ENCODE peak calls at places on chromosomes 16 and 17, in four cellular contexts. One of them, this sample, is unnamed.

GRCh38 chr16:50516890-50517289 is 31.3 kb upstream of the NKD1 start:
- DNase-seq in non-pigmented ciliary epithelial cell: no peak
- DNase-seq in cardiac fibroblast: no peak
- DNase-seq in stomach: no peak
- DNase-seq in this sample: no peak

GRCh38 chr16:78474762-78475161 is 375.3 kb downstream of the WWOX start:
- DNase-seq in non-pigmented ciliary epithelial cell: no peak
- DNase-seq in cardiac fibroblast: no peak
- DNase-seq in stomach: no peak
- DNase-seq in this sample: no peak

GRCh38 chr16:85203462-85203813 is 91.2 kb upstream of the CIBAR2 start:
- DNase-seq in non-pigmented ciliary epithelial cell: no peak
- DNase-seq in cardiac fibroblast: no peak
- DNase-seq in stomach: no peak
- DNase-seq in this sample: no peak

GRCh38 chr16:83956336-83957289 is 3.6 kb downstream of the OSGIN1 start:
- DNase-seq in non-pigmented ciliary epithelial cell: peak; percentile 44
- DNase-seq in cardiac fibroblast: peak; percentile 84
- DNase-seq in stomach: peak; percentile 84
- DNase-seq in this sample: peak; percentile 70

GRCh38 chr16:49050607-49051006 is 231.0 kb downstream of the CBLN1 start:
- DNase-seq in non-pigmented ciliary epithelial cell: no peak
- DNase-seq in cardiac fibroblast: no peak
- DNase-seq in stomach: no peak
- DNase-seq in this sample: peak; percentile 77

GRCh38 chr17:82314721-82315605 is 2.4 kb downstream of the CD7 start:
- DNase-seq in non-pigmented ciliary epithelial cell: no peak
- DNase-seq in cardiac fibroblast: no peak
- DNase-seq in stomach: no peak
- DNase-seq in this sample: no peak

GRCh38 chr16:79519448-79519847 is 81.1 kb downstream of the MAF start:
- DNase-seq in non-pigmented ciliary epithelial cell: no peak
- DNase-seq in cardiac fibroblast: no peak
- DNase-seq in stomach: peak; percentile 43
- DNase-seq in this sample: no peak

GRCh38 chr16:23840310-23840709 is 4.5 kb downstream of the PRKCB start:
- DNase-seq in non-pigmented ciliary epithelial cell: no peak
- DNase-seq in cardiac fibroblast: no peak
- DNase-seq in stomach: no peak
- DNase-seq in this sample: no peak

GRCh38 chr16:8678068-8678927 is 3.9 kb downstream of the ABAT start:
- DNase-seq in non-pigmented ciliary epithelial cell: peak; percentile 49
- DNase-seq in cardiac fibroblast: peak; percentile 74
- DNase-seq in stomach: no peak
- DNase-seq in this sample: peak; percentile 62

GRCh38 chr16:23803591-23804123 is 32.1 kb upstream of the PRKCB start:
- DNase-seq in non-pigmented ciliary epithelial cell: no peak
- DNase-seq in cardiac fibroblast: peak; percentile 18
- DNase-seq in stomach: peak; percentile 47
- DNase-seq in this sample: peak; percentile 8

GRCh38 chr16:66901626-66902025 is 17.1 kb downstream of the CDH16 start:
- DNase-seq in non-pigmented ciliary epithelial cell: no peak
- DNase-seq in cardiac fibroblast: no peak
- DNase-seq in stomach: no peak
- DNase-seq in this sample: no peak

GRCh38 chr17:14575349-14575966 is 274.6 kb downstream of the HS3ST3B1 start:
- DNase-seq in non-pigmented ciliary epithelial cell: no peak
- DNase-seq in cardiac fibroblast: no peak
- DNase-seq in stomach: no peak
- DNase-seq in this sample: no peak

GRCh38 chr16:87076950-87077749 is 240.0 kb downstream of the C16orf95 start:
- DNase-seq in non-pigmented ciliary epithelial cell: no peak
- DNase-seq in cardiac fibroblast: peak; percentile 78
- DNase-seq in stomach: peak; percentile 69
- DNase-seq in this sample: peak; percentile 28

GRCh38 chr16:11093578-11094074 is 149.3 kb downstream of the CLEC16A start:
- DNase-seq in non-pigmented ciliary epithelial cell: no peak
- DNase-seq in cardiac fibroblast: no peak
- DNase-seq in stomach: no peak
- DNase-seq in this sample: no peak

GRCh38 chr17:63946440-63947363 is 14.6 kb upstream of the CD79B start:
- DNase-seq in non-pigmented ciliary epithelial cell: no peak
- DNase-seq in cardiac fibroblast: peak; percentile 45
- DNase-seq in stomach: peak; percentile 51
- DNase-seq in this sample: peak; percentile 30

GRCh38 chr17:77725851-77726250 is 232.7 kb upstream of the TNRC6C start:
- DNase-seq in non-pigmented ciliary epithelial cell: no peak
- DNase-seq in cardiac fibroblast: no peak
- DNase-seq in stomach: no peak
- DNase-seq in this sample: no peak

GRCh38 chr17:73342549-73343167 is 30.9 kb upstream of the CDC42EP4 start:
- DNase-seq in non-pigmented ciliary epithelial cell: no peak
- DNase-seq in cardiac fibroblast: peak; percentile 81
- DNase-seq in stomach: no peak
- DNase-seq in this sample: peak; percentile 71

GRCh38 chr17:4301066-4301465 is 37.3 kb upstream of the ANKFY1 start:
- DNase-seq in non-pigmented ciliary epithelial cell: no peak
- DNase-seq in cardiac fibroblast: no peak
- DNase-seq in stomach: no peak
- DNase-seq in this sample: no peak

GRCh38 chr17:80089762-80090161 is 11.6 kb upstream of the GAA start:
- DNase-seq in non-pigmented ciliary epithelial cell: no peak
- DNase-seq in cardiac fibroblast: no peak
- DNase-seq in stomach: no peak
- DNase-seq in this sample: no peak

GRCh38 chr16:63422633-63423032 is 1386.4 kb upstream of the CDH8 start:
- DNase-seq in non-pigmented ciliary epithelial cell: no peak
- DNase-seq in cardiac fibroblast: no peak
- DNase-seq in stomach: no peak
- DNase-seq in this sample: no peak

GRCh38 chr16:59047114-59047513 is 313.0 kb upstream of the GOT2 start:
- DNase-seq in non-pigmented ciliary epithelial cell: no peak
- DNase-seq in cardiac fibroblast: no peak
- DNase-seq in stomach: no peak
- DNase-seq in this sample: no peak

GRCh38 chr16:55843105-55843395 is 10.2 kb upstream of the CES1 start:
- DNase-seq in non-pigmented ciliary epithelial cell: no peak
- DNase-seq in cardiac fibroblast: no peak
- DNase-seq in stomach: no peak
- DNase-seq in this sample: no peak

GRCh38 chr17:35314415-35315216 is 58.8 kb downstream of the SLFN11 start:
- DNase-seq in non-pigmented ciliary epithelial cell: no peak
- DNase-seq in cardiac fibroblast: peak; percentile 25
- DNase-seq in stomach: no peak
- DNase-seq in this sample: no peak

GRCh38 chr17:20989991-20990855 is 52.6 kb downstream of the USP22 start:
- DNase-seq in non-pigmented ciliary epithelial cell: no peak
- DNase-seq in cardiac fibroblast: no peak
- DNase-seq in stomach: no peak
- DNase-seq in this sample: no peak

GRCh38 chr16:69186642-69187386 is at the start of gene SNTB2:
- DNase-seq in non-pigmented ciliary epithelial cell: no peak
- DNase-seq in cardiac fibroblast: peak; percentile 85
- DNase-seq in stomach: peak; percentile 95
- DNase-seq in this sample: peak; percentile 77

GRCh38 chr17:48627242-48627597 is 1.1 kb upstream of the HOXB9 start:
- DNase-seq in non-pigmented ciliary epithelial cell: no peak
- DNase-seq in cardiac fibroblast: no peak
- DNase-seq in stomach: no peak
- DNase-seq in this sample: no peak

GRCh38 chr16:22183901-22184614 is 21.8 kb downstream of the SDR42E2 start:
- DNase-seq in non-pigmented ciliary epithelial cell: no peak
- DNase-seq in cardiac fibroblast: no peak
- DNase-seq in stomach: no peak
- DNase-seq in this sample: no peak

GRCh38 chr16:12288537-12289174 is 312.1 kb downstream of the SNX29 start:
- DNase-seq in non-pigmented ciliary epithelial cell: no peak
- DNase-seq in cardiac fibroblast: no peak
- DNase-seq in stomach: no peak
- DNase-seq in this sample: no peak

This sample was measured in fibroblast of the aortic adventitia.